ENCODE peak calls at places on chromosomes 12 and 14, in six cellular contexts. One of them, this sample, is unnamed.
A peak's percentile ranks its signal among the peaks of the same experiment; 100 is the strongest.

GRCh38 chr12:1936406-1937320 is 18.2 kb upstream of the CACNA2D4 start:
- DNase-seq in body of pancreas: peak; percentile 95
- DNase-seq in left ventricle myocardium inferior: peak; percentile 65
- DNase-seq in IMR-90: peak; percentile 82
- DNase-seq in GM23338: no peak
- DNase-seq in left lung: no peak
- DNase-seq in this sample: peak; percentile 98

GRCh38 chr12:45727994-45728624 is 1.4 kb upstream of the ARID2 start:
- DNase-seq in left lung: no peak
- DNase-seq in body of pancreas: no peak
- DNase-seq in IMR-90: peak; percentile 5
- DNase-seq in left ventricle myocardium inferior: no peak
- DNase-seq in GM23338: no peak
- DNase-seq in this sample: no peak

GRCh38 chr12:18720690-18721089 is 17.1 kb downstream of the PLCZ1 start:
- DNase-seq in body of pancreas: no peak
- DNase-seq in left lung: no peak
- DNase-seq in IMR-90: no peak
- DNase-seq in left ventricle myocardium inferior: no peak
- DNase-seq in GM23338: no peak
- DNase-seq in this sample: no peak

GRCh38 chr12:94603434-94604068 is 46.8 kb downstream of the TMCC3 start:
- DNase-seq in left lung: no peak
- DNase-seq in body of pancreas: peak; percentile 40
- DNase-seq in IMR-90: no peak
- DNase-seq in GM23338: peak; percentile 75
- DNase-seq in left ventricle myocardium inferior: no peak
- DNase-seq in this sample: no peak

GRCh38 chr14:56581041-56581727 is 1.6 kb downstream of the TMEM260 start:
- DNase-seq in left lung: no peak
- DNase-seq in body of pancreas: no peak
- DNase-seq in left ventricle myocardium inferior: no peak
- DNase-seq in IMR-90: no peak
- DNase-seq in GM23338: no peak
- DNase-seq in this sample: no peak

GRCh38 chr14:35687335-35687939 is 121.7 kb downstream of the RALGAPA1 start:
- DNase-seq in left lung: no peak
- DNase-seq in body of pancreas: peak; percentile 23
- DNase-seq in IMR-90: peak; percentile 68
- DNase-seq in GM23338: peak; percentile 77
- DNase-seq in left ventricle myocardium inferior: no peak
- DNase-seq in this sample: peak; percentile 40

GRCh38 chr12:58602179-58602578 is 318.1 kb downstream of the LRIG3 start:
- DNase-seq in GM23338: no peak
- DNase-seq in IMR-90: peak; percentile 23
- DNase-seq in left ventricle myocardium inferior: no peak
- DNase-seq in left lung: no peak
- DNase-seq in body of pancreas: no peak
- DNase-seq in this sample: no peak

GRCh38 chr12:24198936-24199644 is 249.6 kb upstream of the SOX5 start:
- DNase-seq in left lung: no peak
- DNase-seq in GM23338: no peak
- DNase-seq in left ventricle myocardium inferior: no peak
- DNase-seq in IMR-90: no peak
- DNase-seq in body of pancreas: no peak
- DNase-seq in this sample: no peak

GRCh38 chr14:100222219-100223093 is 16.5 kb upstream of the YY1 start:
- DNase-seq in IMR-90: no peak
- DNase-seq in left ventricle myocardium inferior: no peak
- DNase-seq in left lung: no peak
- DNase-seq in GM23338: peak; percentile 38
- DNase-seq in body of pancreas: no peak
- DNase-seq in this sample: no peak

GRCh38 chr12:126681676-126682075 is 1585.3 kb upstream of the TMEM132C start:
- DNase-seq in left lung: no peak
- DNase-seq in body of pancreas: no peak
- DNase-seq in IMR-90: no peak
- DNase-seq in GM23338: peak; percentile 28
- DNase-seq in left ventricle myocardium inferior: no peak
- DNase-seq in this sample: no peak

GRCh38 chr14:24398943-24399801 is at the start of gene NYNRIN:
- DNase-seq in left ventricle myocardium inferior: peak; percentile 78
- DNase-seq in GM23338: peak; percentile 41
- DNase-seq in left lung: peak; percentile 85
- DNase-seq in body of pancreas: peak; percentile 54
- DNase-seq in IMR-90: peak; percentile 12
- DNase-seq in this sample: no peak

DNA sequence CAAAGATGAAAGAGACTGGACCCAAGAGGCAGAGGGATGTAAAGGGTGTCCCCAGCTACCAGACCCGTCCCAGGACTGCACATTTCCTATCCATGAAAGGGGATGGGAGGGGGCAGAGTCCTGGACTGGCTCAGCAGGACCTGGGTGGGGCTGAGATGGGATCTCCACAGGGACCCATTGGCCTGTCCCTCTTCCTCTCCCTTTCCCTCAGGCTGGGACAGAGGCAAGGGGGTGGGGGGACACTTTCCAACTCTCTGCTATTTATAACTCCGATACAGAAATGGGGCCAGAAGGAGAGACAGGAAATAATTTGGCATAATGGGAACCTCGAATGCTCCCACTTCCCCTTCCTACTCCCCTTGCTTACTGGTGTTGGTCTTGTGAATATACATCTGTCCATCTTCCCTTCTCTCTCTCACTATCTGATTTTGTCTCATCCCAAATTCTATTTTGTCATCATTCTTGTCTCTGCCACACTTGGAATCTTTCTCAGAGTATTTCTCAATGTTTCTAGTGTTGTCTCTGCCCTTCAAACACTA is 1.1 kb upstream of the ITGA7 start:
- DNase-seq in IMR-90: no peak
- DNase-seq in body of pancreas: no peak
- DNase-seq in left lung: peak; percentile 28
- DNase-seq in left ventricle myocardium inferior: peak; percentile 61
- DNase-seq in GM23338: no peak
- DNase-seq in this sample: no peak
- H3K4me3 ChIP-seq in IMR-90: no peak overlapping the region
- H3K4me3 ChIP-seq in body of pancreas: no peak overlapping the region
- H3K4me3 ChIP-seq in left lung: peak overlapping the region; percentile 58
- H3K4me3 ChIP-seq in left ventricle myocardium inferior: peak overlapping the region; percentile 80
- H3K4me3 ChIP-seq in GM23338: peak overlapping the region; percentile 97
- H3K4me3 ChIP-seq in this sample: no peak overlapping the region

DNA sequence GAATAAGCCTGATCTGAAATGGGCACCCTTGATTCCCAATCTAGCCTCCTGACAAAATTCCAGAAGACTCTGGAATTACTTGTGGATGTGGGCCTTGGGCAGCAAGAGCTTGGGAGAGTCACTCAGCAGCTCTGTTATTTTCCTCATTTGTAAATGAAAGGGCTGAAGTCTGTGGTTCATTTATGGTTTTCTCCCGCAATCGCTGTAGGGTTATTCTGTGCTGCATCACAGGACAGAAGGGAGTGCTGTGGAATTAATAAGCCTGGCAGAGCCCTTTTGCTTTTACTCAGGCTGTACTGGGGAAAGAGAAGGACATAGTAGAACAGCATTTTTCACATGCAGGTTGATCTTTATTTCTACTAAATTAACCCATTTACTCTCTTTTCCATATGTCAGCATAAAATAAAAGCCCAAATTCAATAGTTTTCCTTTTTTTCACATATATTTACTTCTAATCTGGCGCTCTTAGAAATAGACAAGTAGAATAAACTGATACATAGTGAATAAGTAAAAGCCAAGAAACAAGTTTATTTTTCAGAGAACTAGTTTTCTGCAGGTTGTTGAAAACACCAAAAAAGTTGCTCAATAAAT is 49.2 kb downstream of the DUSP16 start:
- DNase-seq in left ventricle myocardium inferior: no peak
- DNase-seq in IMR-90: no peak
- DNase-seq in GM23338: no peak
- DNase-seq in body of pancreas: no peak
- DNase-seq in left lung: no peak
- DNase-seq in this sample: no peak
- H3K4me3 ChIP-seq in left ventricle myocardium inferior: no peak overlapping the region
- H3K4me3 ChIP-seq in IMR-90: no peak overlapping the region
- H3K4me3 ChIP-seq in GM23338: no peak overlapping the region
- H3K4me3 ChIP-seq in body of pancreas: no peak overlapping the region
- H3K4me3 ChIP-seq in left lung: no peak overlapping the region
- H3K4me3 ChIP-seq in this sample: no peak overlapping the region

GRCh38 chr14:97218336-97218712 is 421.1 kb downstream of the VRK1 start:
- DNase-seq in IMR-90: no peak
- DNase-seq in left ventricle myocardium inferior: no peak
- DNase-seq in body of pancreas: no peak
- DNase-seq in GM23338: peak; percentile 77
- DNase-seq in left lung: no peak
- DNase-seq in this sample: no peak
- H3K4me3 ChIP-seq in IMR-90: no peak overlapping the region
- H3K4me3 ChIP-seq in left ventricle myocardium inferior: peak overlapping the region; percentile 57
- H3K4me3 ChIP-seq in body of pancreas: no peak overlapping the region
- H3K4me3 ChIP-seq in GM23338: peak overlapping the region; percentile 85
- H3K4me3 ChIP-seq in left lung: peak overlapping the region; percentile 13
- H3K4me3 ChIP-seq in this sample: no peak overlapping the region

GRCh38 chr12:28540324-28540714 is 350.1 kb downstream of the CCDC91 start:
- DNase-seq in body of pancreas: no peak
- DNase-seq in GM23338: no peak
- DNase-seq in IMR-90: no peak
- DNase-seq in left ventricle myocardium inferior: no peak
- DNase-seq in left lung: no peak
- DNase-seq in this sample: no peak

GRCh38 chr12:28537474-28537873 is 347.2 kb downstream of the CCDC91 start:
- DNase-seq in IMR-90: no peak
- DNase-seq in left ventricle myocardium inferior: no peak
- DNase-seq in body of pancreas: no peak
- DNase-seq in GM23338: no peak
- DNase-seq in left lung: no peak
- DNase-seq in this sample: no peak

GRCh38 chr12:28539691-28540323 is 349.6 kb downstream of the CCDC91 start:
- DNase-seq in GM23338: no peak
- DNase-seq in left lung: no peak
- DNase-seq in left ventricle myocardium inferior: no peak
- DNase-seq in body of pancreas: no peak
- DNase-seq in IMR-90: no peak
- DNase-seq in this sample: no peak

GRCh38 chr12:28543021-28543890 is 353.0 kb downstream of the CCDC91 start:
- DNase-seq in left ventricle myocardium inferior: no peak
- DNase-seq in left lung: no peak
- DNase-seq in GM23338: no peak
- DNase-seq in body of pancreas: no peak
- DNase-seq in IMR-90: no peak
- DNase-seq in this sample: no peak
- H3K4me3 ChIP-seq in left ventricle myocardium inferior: no peak overlapping the region
- H3K4me3 ChIP-seq in left lung: no peak overlapping the region
- H3K4me3 ChIP-seq in GM23338: no peak overlapping the region
- H3K4me3 ChIP-seq in body of pancreas: no peak overlapping the region
- H3K4me3 ChIP-seq in IMR-90: no peak overlapping the region
- H3K4me3 ChIP-seq in this sample: no peak overlapping the region

DNA sequence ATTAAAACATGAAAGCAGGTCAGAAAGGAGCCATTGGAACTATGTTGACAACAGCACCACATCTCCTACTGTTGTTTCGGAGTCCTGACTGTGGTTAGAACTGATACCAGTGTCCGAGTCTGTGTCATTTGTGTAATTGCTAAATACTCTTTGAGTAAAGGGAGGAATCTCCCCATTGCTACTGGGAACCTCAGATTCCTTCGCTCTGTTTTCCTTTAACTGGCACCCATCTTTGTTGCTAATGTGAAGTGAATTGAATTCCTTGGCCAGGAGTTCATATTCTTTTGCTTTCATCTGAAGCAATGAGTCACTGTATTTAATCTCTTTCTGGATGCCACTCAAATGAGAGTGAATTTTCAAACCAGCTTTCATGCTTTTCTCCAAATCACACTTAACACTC is 31.5 kb downstream of the RASSF9 start:
- DNase-seq in GM23338: no peak
- DNase-seq in body of pancreas: no peak
- DNase-seq in left ventricle myocardium inferior: no peak
- DNase-seq in IMR-90: no peak
- DNase-seq in left lung: no peak
- DNase-seq in this sample: no peak
- H3K4me3 ChIP-seq in GM23338: no peak overlapping the region
- H3K4me3 ChIP-seq in body of pancreas: no peak overlapping the region
- H3K4me3 ChIP-seq in left ventricle myocardium inferior: no peak overlapping the region
- H3K4me3 ChIP-seq in IMR-90: no peak overlapping the region
- H3K4me3 ChIP-seq in left lung: no peak overlapping the region
- H3K4me3 ChIP-seq in this sample: no peak overlapping the region

GRCh38 chr14:101716956-101717662 is 44.4 kb upstream of the PPP2R5C start:
- DNase-seq in IMR-90: no peak
- DNase-seq in GM23338: no peak
- DNase-seq in left lung: no peak
- DNase-seq in left ventricle myocardium inferior: no peak
- DNase-seq in body of pancreas: no peak
- DNase-seq in this sample: no peak
- H3K4me3 ChIP-seq in IMR-90: no peak overlapping the region
- H3K4me3 ChIP-seq in GM23338: no peak overlapping the region
- H3K4me3 ChIP-seq in left lung: no peak overlapping the region
- H3K4me3 ChIP-seq in left ventricle myocardium inferior: no peak overlapping the region
- H3K4me3 ChIP-seq in body of pancreas: no peak overlapping the region
- H3K4me3 ChIP-seq in this sample: no peak overlapping the region

DNA sequence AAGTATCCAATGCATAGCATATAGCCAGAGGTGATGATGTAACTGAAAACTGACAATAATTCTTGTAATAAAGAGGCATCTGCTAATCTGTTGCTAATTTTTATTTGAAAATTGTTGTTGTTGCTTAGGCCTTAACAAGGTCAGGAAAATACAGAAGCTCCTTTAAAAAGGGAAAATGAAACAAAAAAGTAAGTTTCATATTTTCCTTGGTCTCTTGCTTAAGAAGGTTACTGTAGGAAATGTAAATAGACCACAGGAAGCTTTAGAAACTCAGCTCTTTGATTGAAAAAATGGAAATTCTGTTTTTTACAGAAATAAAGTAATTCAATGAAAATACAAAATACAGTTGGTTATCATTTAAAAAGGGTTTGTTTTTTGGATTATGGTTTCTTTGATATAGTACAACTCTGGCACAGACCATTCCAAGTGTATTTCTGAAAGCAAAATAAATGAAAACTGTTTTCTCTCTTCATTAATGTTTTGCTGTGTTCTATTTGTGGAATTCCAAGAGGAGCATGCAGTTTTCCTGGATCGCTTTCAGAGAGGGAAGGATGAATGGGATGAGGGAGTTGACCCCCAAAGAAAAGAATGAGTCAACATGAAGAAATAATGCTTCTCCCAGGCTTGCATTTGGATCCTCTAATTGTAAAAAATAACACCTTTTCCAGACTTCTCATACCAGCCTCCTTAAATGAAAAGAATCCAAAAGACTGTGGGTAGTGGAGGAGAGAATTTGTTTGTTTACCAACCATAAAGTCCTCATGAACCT is 397.9 kb upstream of the FAR2 start:
- DNase-seq in left lung: no peak
- DNase-seq in left ventricle myocardium inferior: no peak
- DNase-seq in body of pancreas: no peak
- DNase-seq in GM23338: no peak
- DNase-seq in IMR-90: peak; percentile 8
- DNase-seq in this sample: no peak
- H3K4me3 ChIP-seq in left lung: no peak overlapping the region
- H3K4me3 ChIP-seq in left ventricle myocardium inferior: no peak overlapping the region
- H3K4me3 ChIP-seq in body of pancreas: no peak overlapping the region
- H3K4me3 ChIP-seq in GM23338: no peak overlapping the region
- H3K4me3 ChIP-seq in IMR-90: no peak overlapping the region
- H3K4me3 ChIP-seq in this sample: no peak overlapping the region

This sample was measured in LNCaP clone FGC.